ENCODE peak calls at places on chromosome 15, in four cellular contexts. N, R, D and A are unnamed samples. For H3K79me2, the result is how much of the 10 kb centered on the place peaks cover.

GRCh38 chr15:68113273-68113672 is 59.2 kb downstream of the PIAS1 start:
- DNase-seq in N (peak), R (no peak), D (no peak), A (no peak)

GRCh38 chr15:32743411-32744145 is 25.8 kb downstream of the GREM1 start:
- DNase-seq in N (peak), R (no peak), D (no peak), A (no peak)

GRCh38 chr15:63030101-63030528 is 12.4 kb upstream of the TPM1 start:
- DNase-seq in N (peak), R (no peak), D (no peak), A (no peak)

GRCh38 chr15:52217186-52217585 is 26.0 kb upstream of the GNB5 start:
- DNase-seq in N (no peak), R (no peak), D (no peak), A (peak)

GRCh38 chr15:29859981-29860745 is 37.9 kb upstream of the TJP1 start:
- DNase-seq in N (peak), R (peak), D (no peak), A (no peak)

GRCh38 chr15:101390060-101390459 is 95.0 kb upstream of the SNRPA1 start:
- DNase-seq in N (no peak), R (no peak), D (no peak), A (no peak)

GRCh38 chr15:40819048-40819447 is 9.5 kb downstream of the PPP1R14D start:
- DNase-seq in N (no peak), R (no peak), D (no peak), A (no peak)

GRCh38 chr15:88177451-88177850 is 79.1 kb downstream of the NTRK3 start:
- DNase-seq in N (peak), R (no peak), D (no peak), A (no peak)

GRCh38 chr15:33581032-33581431 is 270.3 kb downstream of the RYR3 start:
- DNase-seq in N (peak), R (peak), D (no peak), A (no peak)

GRCh38 chr15:62506217-62506805 is 341.2 kb upstream of the C2CD4B start:
- DNase-seq in N (peak), R (no peak), D (no peak), A (peak)

GRCh38 chr15:77819271-77819806 is 186.6 kb upstream of the LINGO1 start:
- DNase-seq in N (no peak), R (peak), D (no peak), A (peak)

GRCh38 chr15:33194704-33195261 is at the start of gene FMN1:
- DNase-seq in N (peak), R (peak), D (peak), A (peak)

GRCh38 chr15:69718916-69719315 is 266.3 kb downstream of the RPLP1 start:
- DNase-seq in N (no peak), R (no peak), D (peak), A (no peak)

GRCh38 chr15:79218588-79219200 is 63.8 kb upstream of the ANKRD34C start:
- DNase-seq in N (peak), R (no peak), D (no peak), A (peak)

GRCh38 chr15:40873625-40874561 is at the start of gene RHOV:
- DNase-seq in N (peak), R (peak), D (peak), A (peak)

GRCh38 chr15:49865925-49866757 is 245.3 kb downstream of the DTWD1 start:
- DNase-seq in N (no peak), R (peak), D (no peak), A (no peak)

GRCh38 chr15:61938249-61938648 is 122.0 kb downstream of the VPS13C start:
- DNase-seq in N (no peak), R (no peak), D (no peak), A (peak)

GRCh38 chr15:94174399-94174802 is 57.0 kb upstream of the MCTP2 start:
- DNase-seq in N (peak), R (peak), D (no peak), A (no peak)

GRCh38 chr15:60972866-60973265 is 256.2 kb downstream of the RORA start:
- DNase-seq in N (peak), R (peak), D (no peak), A (no peak)

GRCh38 chr15:96331141-96331941 is 841 bp downstream of the NR2F2 start:
- DNase-seq in N (peak), R (no peak), D (no peak), A (no peak)

GRCh38 chr15:101206173-101206572 is 45.7 kb downstream of the CHSY1 start:
- DNase-seq in N (peak), R (no peak), D (no peak), A (no peak)

GRCh38 chr15:70875001-70875782 is 17.0 kb downstream of the THAP10 start:
- DNase-seq in N (peak), R (peak), D (no peak), A (peak)

GRCh38 chr15:68730491-68731317 is 90.0 kb downstream of the ANP32A start:
- DNase-seq in N (peak), R (peak), D (peak), A (peak)

GRCh38 chr15:80920271-80920699 is 69.3 kb downstream of the MESD start:
- DNase-seq in N (no peak), R (no peak), D (no peak), A (no peak)

GRCh38 chr15:41183580-41183979 is 47.0 kb downstream of the EXD1 start:
- DNase-seq in N (peak), R (no peak), D (no peak), A (no peak)

GRCh38 chr15:96047255-96047931 is 283.1 kb upstream of the NR2F2 start:
- DNase-seq in N (peak), R (peak), D (no peak), A (no peak)

GRCh38 chr15:91338763-91339162 is 238.7 kb downstream of the SV2B start:
- DNase-seq in N (peak), R (peak), D (peak), A (peak)

GRCh38 chr15:66186049-66186825 is 67.3 kb downstream of the MEGF11 start:
- DNase-seq in N (peak), R (no peak), D (no peak), A (no peak)

GRCh38 chr15:66193066-66193465 is 60.5 kb downstream of the MEGF11 start:
- DNase-seq in N (peak), R (peak), D (no peak), A (no peak)

GRCh38 chr15:66188464-66188863 is 65.1 kb downstream of the MEGF11 start:
- DNase-seq in N (no peak), R (no peak), D (no peak), A (no peak)

GRCh38 chr15:66187271-66187670 is 66.3 kb downstream of the MEGF11 start:
- DNase-seq in N (no peak), R (peak), D (no peak), A (no peak)

GRCh38 chr15:66189291-66189690 is 64.3 kb downstream of the MEGF11 start:
- DNase-seq in N (no peak), R (no peak), D (no peak), A (no peak)
- H3K79me2 ChIP-seq in N (under half), R (under half), D (under half), A (under half)

DNA sequence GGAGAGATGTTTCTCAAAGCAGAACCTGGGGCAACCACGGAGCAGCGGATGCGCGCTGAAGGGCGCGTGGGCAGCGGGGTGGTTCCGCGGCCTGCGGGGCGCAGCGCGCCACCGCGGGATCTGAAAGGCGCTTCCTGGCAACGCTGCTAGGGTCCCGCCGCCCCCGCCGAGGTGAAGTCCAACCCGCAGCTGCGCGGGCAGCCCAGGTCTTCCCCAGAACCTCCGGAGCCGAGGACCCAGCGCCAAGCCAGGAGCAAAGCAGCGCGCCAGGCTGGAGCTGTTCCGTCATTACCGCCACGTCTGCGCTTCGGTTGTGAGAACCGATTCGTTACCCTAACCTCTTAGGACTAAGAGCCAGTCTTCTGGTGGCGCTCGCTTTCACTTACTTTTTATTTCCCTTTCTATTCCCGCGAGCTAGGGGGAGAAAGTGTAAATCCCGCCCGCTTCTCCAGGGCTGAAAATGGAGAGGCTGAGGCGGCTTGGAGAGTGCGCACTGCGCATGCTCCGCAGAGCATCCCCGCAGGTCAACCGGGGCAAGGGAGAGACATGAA is 3.2 kb upstream of the GABRG3 start:
- DNase-seq in N (peak), R (no peak), D (no peak), A (peak)
- TF ChIP-seq EZH2 in N (no peak), R (no peak), D (no peak), A (no peak)

GRCh38 chr15:31344266-31344665 is 17.6 kb downstream of the KLF13 start:
- DNase-seq in N (no peak), R (no peak), D (no peak), A (no peak)
- H3K79me2 ChIP-seq in N (half or more), R (half or more), D (half or more), A (half or more)

GRCh38 chr15:65401607-65402240 is 21.0 kb downstream of the IGDCC4 start:
- DNase-seq in N (no peak), R (no peak), D (no peak), A (no peak)
- TF ChIP-seq EZH2 in N (no peak), R (no peak), D (no peak), A (no peak)